ENCODE peak calls at places on chromosomes 1 and 21, in five cellular contexts. O, A, E, B and N are unnamed samples.

GRCh38 chr21:43321111-43321510 is 105.8 kb downstream of the SIK1 start:
- DNase-seq in E (peak), B (peak), O (no peak), A (no peak), N (no peak)

GRCh38 chr1:99645699-99646531 is at the start of gene PALMD:
- DNase-seq in A (peak), O (peak), B (peak), E (no peak), N (no peak)

GRCh38 chr1:15089244-15089992 is 64.1 kb upstream of the TMEM51 start:
- DNase-seq in O (no peak), A (no peak), B (peak), E (peak), N (no peak)

GRCh38 chr21:38903578-38904193 is 98.0 kb downstream of the ETS2 start:
- DNase-seq in B (peak), O (no peak), A (no peak), E (no peak), N (no peak)

GRCh38 chr21:45997205-45997494 is 15.6 kb downstream of the COL6A1 start:
- DNase-seq in B (no peak), O (peak), E (no peak), A (peak), N (no peak)

GRCh38 chr1:16012590-16013219 is 5.1 kb downstream of the HSPB7 start:
- DNase-seq in B (peak), E (peak), A (peak), O (peak), N (peak)

GRCh38 chr1:84855168-84855567 is 37.8 kb downstream of the LPAR3 start:
- DNase-seq in E (no peak), A (no peak), B (no peak), O (no peak), N (no peak)

GRCh38 chr1:228407118-228408040 is 744 bp upstream of the TRIM11 start:
- DNase-seq in A (no peak), B (no peak), O (no peak), E (peak), N (no peak)

GRCh38 chr1:245810181-245810727 is 655.5 kb downstream of the KIF26B start:
- DNase-seq in O (no peak), A (no peak), E (no peak), B (no peak), N (no peak)

GRCh38 chr1:147720557-147720956 is 39.8 kb downstream of the GJA5 start:
- DNase-seq in O (no peak), A (no peak), B (no peak), E (no peak), N (no peak)

GRCh38 chr1:206498685-206499084 is 8.6 kb upstream of the RASSF5 start:
- DNase-seq in A (no peak), O (no peak), B (no peak), E (no peak), N (no peak)

GRCh38 chr1:41884256-41885240 is 34.2 kb downstream of the HIVEP3 start:
- DNase-seq in B (no peak), A (no peak), O (no peak), E (no peak), N (no peak)

GRCh38 chr1:176857632-176858031 is 306.9 kb downstream of the ASTN1 start:
- DNase-seq in B (no peak), O (no peak), A (no peak), E (no peak), N (no peak)

GRCh38 chr1:202584707-202585590 is 125.3 kb downstream of the SYT2 start:
- DNase-seq in A (no peak), E (peak), O (no peak), B (no peak), N (no peak)

GRCh38 chr1:57238408-57238807 is 185.5 kb downstream of the DAB1 start:
- DNase-seq in A (no peak), E (no peak), B (no peak), O (no peak), N (no peak)

GRCh38 chr1:91885716-91886506 is at the start of gene TGFBR3:
- DNase-seq in O (peak), A (peak), E (peak), B (peak), N (peak)

GRCh38 chr1:205237526-205238484 is 10.1 kb downstream of the TMCC2 start:
- DNase-seq in E (no peak), A (no peak), O (no peak), B (no peak), N (no peak)

GRCh38 chr1:107057197-107058133 is 991 bp downstream of the PRMT6 start:
- DNase-seq in O (peak), B (peak), E (peak), A (peak), N (peak)

GRCh38 chr1:107051266-107051665 is 5.2 kb upstream of the PRMT6 start:
- DNase-seq in O (no peak), E (no peak), B (no peak), A (no peak), N (no peak)

GRCh38 chr1:107058245-107059032 is 2.0 kb downstream of the PRMT6 start:
- DNase-seq in O (no peak), E (no peak), B (no peak), A (no peak), N (no peak)

GRCh38 chr1:107061886-107062285 is 5.4 kb downstream of the PRMT6 start:
- DNase-seq in A (no peak), B (no peak), E (no peak), O (no peak), N (no peak)

GRCh38 chr1:107056426-107057196 is at the start of gene PRMT6:
- DNase-seq in O (peak), A (peak), B (peak), E (peak), N (peak)
- TF ChIP-seq CTCF in O (no peak), A (no peak), B (no peak), E (no peak), N (no peak)

DNA sequence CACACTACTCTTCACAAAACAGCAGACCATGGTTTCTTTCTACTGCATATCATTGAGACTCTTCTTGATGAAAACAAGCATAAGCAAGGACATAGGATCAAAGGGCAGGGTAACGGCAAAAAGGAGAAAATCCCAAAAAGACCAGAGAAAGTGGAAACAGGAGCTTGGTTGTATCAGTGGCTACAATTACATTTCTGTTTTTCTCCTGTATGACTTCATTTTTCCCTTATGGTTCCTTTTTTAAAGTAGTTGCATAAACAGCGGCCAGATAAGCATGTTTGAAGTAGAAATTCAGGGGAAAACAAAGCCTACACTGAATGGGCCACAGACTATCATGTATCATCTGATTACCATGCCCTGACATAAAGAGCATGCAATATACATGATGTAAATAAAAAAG is 4.6 kb downstream of the EGLN1 start:
- DNase-seq in B (no peak), E (no peak), O (no peak), A (no peak), N (no peak)
- H3K4me3 ChIP-seq in B (no peak), E (peak), O (peak), A (no peak), N (no peak)

GRCh38 chr1:117101334-117101733 is 20.2 kb downstream of the TRIM45 start:
- DNase-seq in E (no peak), A (no peak), B (no peak), O (no peak), N (no peak)
- TF ChIP-seq CTCF in E (no peak), A (no peak), B (no peak), O (no peak), N (no peak)

GRCh38 chr1:68234094-68234493 is 1.8 kb upstream of the WLS start:
- DNase-seq in A (no peak), E (no peak), O (no peak), B (no peak), N (no peak)
- H3K4me3 ChIP-seq in A (no peak), E (no peak), O (no peak), B (no peak), N (no peak)

DNA sequence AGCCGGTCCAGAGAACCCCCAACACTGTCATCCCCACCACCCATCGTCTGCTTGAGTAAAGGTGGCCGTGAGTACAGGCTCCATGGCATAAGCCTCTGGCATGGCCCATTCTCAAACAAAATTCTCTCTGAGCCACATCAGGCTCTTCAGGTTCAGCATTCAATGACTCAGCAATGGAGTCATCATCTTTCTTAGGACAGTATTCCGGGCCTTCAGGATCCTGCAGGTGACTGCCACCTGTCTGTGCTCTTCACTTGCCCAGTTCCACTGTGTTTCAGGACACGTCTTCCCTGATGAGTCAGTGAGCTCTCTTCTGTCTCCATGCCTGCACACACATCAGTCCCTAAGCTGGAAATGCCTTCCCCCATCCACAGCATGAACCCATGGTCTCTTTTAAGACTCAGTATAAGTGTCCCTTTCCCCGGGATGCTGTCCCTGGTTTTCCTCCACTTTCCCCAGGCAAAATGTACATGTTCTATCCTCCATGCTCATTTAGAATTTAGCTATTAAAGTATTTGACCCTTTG is 81.1 kb upstream of the FGGY start:
- DNase-seq in O (no peak), A (no peak), E (no peak), B (no peak), N (no peak)
- TF ChIP-seq CTCF in O (no peak), A (no peak), E (no peak), B (no peak), N (no peak)

GRCh38 chr1:153801786-153802697 is 26.8 kb downstream of the SLC27A3 start:
- DNase-seq in B (no peak), E (no peak), A (no peak), O (no peak), N (no peak)

GRCh38 chr1:153805042-153805745 is 30.0 kb downstream of the SLC27A3 start:
- DNase-seq in O (peak), A (peak), E (peak), B (no peak), N (peak)

GRCh38 chr1:153803479-153804056 is 28.4 kb downstream of the SLC27A3 start:
- DNase-seq in A (no peak), E (no peak), B (no peak), O (no peak), N (no peak)

GRCh38 chr1:153804112-153804511 is 28.9 kb downstream of the SLC27A3 start:
- DNase-seq in B (no peak), O (no peak), A (no peak), E (no peak), N (no peak)

GRCh38 chr1:153805929-153806750 is 30.9 kb downstream of the SLC27A3 start:
- DNase-seq in E (peak), B (no peak), A (no peak), O (no peak), N (no peak)
- H3K4me3 ChIP-seq in E (no peak), B (no peak), A (no peak), O (no peak), N (no peak)

GRCh38 chr1:23037081-23037740 is 17.9 kb downstream of the KDM1A start:
- DNase-seq in E (peak), O (no peak), A (no peak), B (no peak), N (no peak)

GRCh38 chr1:23039308-23039826 is 20.1 kb downstream of the KDM1A start:
- DNase-seq in E (no peak), B (no peak), A (no peak), O (no peak), N (no peak)

GRCh38 chr1:23040509-23040908 is 21.2 kb downstream of the KDM1A start:
- DNase-seq in B (no peak), O (no peak), A (no peak), E (no peak), N (no peak)

GRCh38 chr1:23035823-23036452 is 16.7 kb downstream of the KDM1A start:
- DNase-seq in A (no peak), E (peak), O (no peak), B (no peak), N (peak)
- TF ChIP-seq CTCF in A (no peak), E (no peak), O (no peak), B (no peak), N (no peak)